ENCODE peak calls at places on chromosomes 4 and X, in six cellular contexts. Y is sigmoid colon, H is neural progenitor cell, U is adipocyte, A is IMR-90, D is GM23338. L is an unnamed sample.
A peak's percentile ranks its signal among the peaks of the same experiment; 100 is the strongest.

GRCh38 chrX:109626637-109627036 is 1.7 kb upstream of the KCNE5 start:
- DNase-seq in Y (no peak), H (no peak), D (no peak), U (no peak), A (no peak), L (no peak)

GRCh38 chr4:140158234-140159030 is 4.4 kb upstream of the MAML3 start:
- DNase-seq in Y (no peak), U (peak; percentile 51), H (no peak), D (no peak), A (peak; percentile 37), L (no peak)

GRCh38 chr4:164239976-164240375 is 514.0 kb upstream of the SMIM31 start:
- DNase-seq in U (no peak), D (no peak), H (no peak), A (no peak), Y (no peak), L (no peak)

GRCh38 chr4:134935320-134935719 is 733.7 kb upstream of the PABPC4L start:
- DNase-seq in Y (no peak), H (peak; percentile 46), U (peak; percentile 36), A (no peak), D (peak; percentile 68), L (no peak)

GRCh38 chr4:36243355-36244256 is 708 bp downstream of the ARAP2 start:
- DNase-seq in A (peak; percentile 1), D (peak; percentile 37), H (no peak), Y (peak; percentile 74), U (peak; percentile 10), L (no peak)

GRCh38 chr4:150253965-150254364 is 175.7 kb downstream of the DCLK2 start:
- DNase-seq in H (no peak), Y (no peak), U (no peak), D (no peak), A (no peak), L (peak; percentile 58)

GRCh38 chr4:30720656-30721352 is 635 bp downstream of the PCDH7 start:
- DNase-seq in U (peak; percentile 75), H (peak; percentile 66), D (peak; percentile 64), Y (peak; percentile 73), A (peak; percentile 61), L (peak; percentile 70)

GRCh38 chr4:169611157-169611556 is 1.2 kb downstream of the NEK1 start:
- DNase-seq in D (no peak), A (no peak), U (peak; percentile 32), Y (no peak), H (no peak), L (no peak)

GRCh38 chr4:77044458-77045124 is 31.2 kb downstream of the CCNI start:
- DNase-seq in D (peak; percentile 78), Y (no peak), A (peak; percentile 80), U (peak; percentile 80), H (peak; percentile 28), L (no peak)

GRCh38 chr4:137819964-137820383 is 287.7 kb upstream of the PCDH18 start:
- DNase-seq in D (peak; percentile 81), U (peak; percentile 70), A (peak; percentile 65), Y (no peak), H (peak; percentile 72), L (no peak)

GRCh38 chr4:187501731-187502130 is 493.8 kb upstream of the ZFP42 start:
- DNase-seq in D (no peak), A (no peak), Y (no peak), H (no peak), U (no peak), L (no peak)

GRCh38 chr4:187499961-187500360 is 495.6 kb upstream of the ZFP42 start:
- DNase-seq in H (no peak), D (no peak), A (no peak), U (no peak), Y (no peak), L (no peak)

GRCh38 chr4:187504974-187505797 is 490.4 kb upstream of the ZFP42 start:
- DNase-seq in Y (no peak), A (no peak), U (no peak), H (peak; percentile 50), D (peak; percentile 32), L (no peak)
- H3K4me3 ChIP-seq in Y (no peak overlapping the region), A (no peak overlapping the region), U (no peak overlapping the region), H (peak overlapping the region; percentile 48), D (peak overlapping the region; percentile 48), L (no peak overlapping the region)

DNA sequence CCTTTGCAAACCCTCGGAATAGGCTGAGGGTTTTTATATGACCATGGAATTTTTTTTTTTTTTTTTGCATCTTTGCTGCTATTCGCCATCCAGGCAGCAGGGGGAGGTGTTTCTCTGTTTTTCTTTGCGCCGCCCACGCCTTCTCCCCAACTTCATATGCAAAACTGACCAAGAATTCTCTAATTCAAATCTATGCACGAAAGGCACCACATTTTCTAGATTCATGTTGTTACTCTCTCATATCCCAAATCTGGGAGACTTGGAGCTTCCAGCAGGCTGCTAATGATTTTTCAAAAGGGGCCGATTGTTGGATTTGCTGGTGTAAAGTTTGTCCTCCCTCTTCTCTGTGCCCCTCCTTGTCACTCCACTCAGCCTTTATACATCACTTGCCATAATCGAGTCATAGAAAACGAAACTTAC is 29.1 kb upstream of the BOD1L1 start:
- DNase-seq in D (peak; percentile 63), Y (peak; percentile 66), A (peak; percentile 74), U (peak; percentile 88), H (peak; percentile 40), L (no peak)
- H3K4me1 ChIP-seq in D (peaks cover 18% of the 10 kb centered on the region), Y (no peaks in the 10 kb centered on the region), A (peaks cover 2% of the 10 kb centered on the region), U (peaks cover 15% of the 10 kb centered on the region), H (no peaks in the 10 kb centered on the region), L (no peaks in the 10 kb centered on the region)

DNA sequence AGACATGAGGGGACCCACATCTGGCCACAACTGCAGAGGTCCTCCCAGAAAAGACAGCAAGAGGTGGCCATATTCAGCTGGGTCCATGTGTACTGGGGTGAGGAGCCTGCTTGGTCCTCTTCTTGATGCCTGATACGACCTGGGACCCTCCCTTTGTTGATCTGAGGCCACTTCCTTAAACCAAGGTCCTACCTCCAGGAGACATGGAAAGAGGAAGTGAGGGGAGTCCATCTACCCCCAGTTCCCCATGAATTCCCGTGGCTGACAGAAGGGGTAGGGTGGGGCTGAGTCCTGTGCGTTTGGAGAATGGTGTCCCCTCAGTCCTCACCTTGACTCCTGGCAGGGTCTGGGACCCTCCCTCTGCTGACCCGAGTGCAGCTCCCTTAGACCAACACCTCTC is 2.1 kb downstream of the MAGEA10 start:
- DNase-seq in U (no peak), Y (no peak), D (no peak), H (no peak), A (no peak), L (no peak)
- H3K4me3 ChIP-seq in U (no peak overlapping the region), Y (no peak overlapping the region), D (no peak overlapping the region), H (no peak overlapping the region), A (no peak overlapping the region), L (no peak overlapping the region)

GRCh38 chr4:38135201-38135600 is 175.0 kb downstream of the PTTG2 start:
- DNase-seq in U (no peak), D (no peak), A (no peak), Y (no peak), H (no peak), L (no peak)
- H3K4me1 ChIP-seq in U (peaks cover 17% of the 10 kb centered on the region), D (peaks cover 18% of the 10 kb centered on the region), A (peaks cover 7% of the 10 kb centered on the region), Y (no peaks in the 10 kb centered on the region), H (peaks cover 31% of the 10 kb centered on the region), L (peaks cover 11% of the 10 kb centered on the region)

GRCh38 chr4:108159845-108160244 is 8.9 kb downstream of the LEF1 start:
- DNase-seq in Y (no peak), D (no peak), U (no peak), H (no peak), A (no peak), L (no peak)
- H3K4me3 ChIP-seq in Y (no peak overlapping the region), D (no peak overlapping the region), U (no peak overlapping the region), H (no peak overlapping the region), A (no peak overlapping the region), L (no peak overlapping the region)

GRCh38 chrX:12076046-12076445 is 62.2 kb upstream of the FRMPD4 start:
- DNase-seq in D (peak; percentile 2), A (peak; percentile 18), H (no peak), Y (no peak), U (no peak), L (no peak)
- H3K4me1 ChIP-seq in D (peaks cover 5% of the 10 kb centered on the region), A (no peaks in the 10 kb centered on the region), H (no peaks in the 10 kb centered on the region), Y (no peaks in the 10 kb centered on the region), U (no peaks in the 10 kb centered on the region), L (no peaks in the 10 kb centered on the region)

DNA sequence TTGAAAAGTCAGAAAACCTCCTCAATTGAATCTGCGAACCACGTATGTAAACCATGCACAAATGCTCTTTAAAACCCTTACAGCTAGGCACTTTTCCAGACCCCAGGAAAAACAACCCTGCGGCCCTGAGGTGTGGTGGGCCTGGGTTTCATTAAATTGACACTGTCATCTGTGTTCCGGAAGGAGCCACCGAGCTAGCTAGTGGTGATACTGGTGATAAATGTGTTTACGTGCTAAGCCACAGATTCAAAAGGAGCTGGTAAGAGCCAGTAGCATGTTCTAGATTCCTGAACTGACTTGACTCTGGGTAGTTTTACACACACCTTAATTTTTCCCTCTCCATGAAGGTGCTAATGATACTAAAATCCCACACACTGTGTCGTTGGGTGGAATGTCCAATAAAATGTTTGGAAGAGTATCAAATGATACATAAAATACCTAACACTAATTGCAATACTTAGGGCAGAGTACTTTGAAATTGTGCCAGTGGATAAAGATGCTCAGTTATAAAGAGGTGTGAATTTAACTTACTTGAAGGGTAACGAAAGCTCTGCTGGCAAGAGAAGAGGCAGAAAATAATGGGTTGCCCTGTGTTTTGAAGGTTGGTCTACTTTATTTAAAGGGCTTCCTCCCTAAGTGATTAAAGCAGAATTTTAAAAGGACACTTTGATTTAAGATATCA is 8.5 kb downstream of the SMS start:
- DNase-seq in H (no peak), D (no peak), A (no peak), U (no peak), Y (no peak), L (no peak)
- H3K4me3 ChIP-seq in H (no peak overlapping the region), D (no peak overlapping the region), A (no peak overlapping the region), U (no peak overlapping the region), Y (no peak overlapping the region), L (no peak overlapping the region)

GRCh38 chr4:15010038-15010585 is 7.8 kb downstream of the CPEB2 start:
- DNase-seq in U (no peak), A (no peak), H (peak; percentile 4), Y (no peak), D (peak; percentile 29), L (no peak)

GRCh38 chr4:15007201-15007600 is 4.9 kb downstream of the CPEB2 start:
- DNase-seq in D (peak; percentile 41), Y (no peak), U (no peak), H (no peak), A (no peak), L (no peak)

GRCh38 chr4:15013585-15013984 is 11.3 kb downstream of the CPEB2 start:
- DNase-seq in U (peak; percentile 36), Y (no peak), H (no peak), A (no peak), D (no peak), L (no peak)

GRCh38 chr4:15012017-15012788 is 9.9 kb downstream of the CPEB2 start:
- DNase-seq in D (no peak), A (no peak), H (no peak), U (no peak), Y (no peak), L (no peak)

DNA sequence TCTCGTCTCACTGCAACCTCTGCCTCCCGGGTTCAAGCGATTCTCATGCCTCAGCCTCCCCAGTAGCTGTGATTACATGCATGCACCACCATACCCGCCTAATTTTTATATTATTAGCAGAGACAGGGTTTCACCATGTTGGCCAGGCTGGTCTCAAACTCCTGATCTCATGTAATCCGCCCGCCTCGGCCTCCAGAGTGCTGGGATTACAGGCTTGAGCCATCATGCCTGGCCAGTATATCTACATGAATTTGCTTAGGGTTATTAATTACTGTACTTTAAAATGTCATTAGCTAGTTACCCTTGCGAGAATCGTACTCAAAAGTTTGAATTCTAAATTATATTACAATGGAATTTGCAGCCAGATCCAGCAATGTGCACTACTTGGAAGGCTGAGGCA is 8.9 kb downstream of the CPEB2 start:
- DNase-seq in H (no peak), A (no peak), D (no peak), Y (no peak), U (no peak), L (no peak)
- H3K4me1 ChIP-seq in H (peaks cover 10% of the 10 kb centered on the region), A (peaks cover 2% of the 10 kb centered on the region), D (peaks cover 51% of the 10 kb centered on the region), Y (no peaks in the 10 kb centered on the region), U (peaks cover 49% of the 10 kb centered on the region), L (no peaks in the 10 kb centered on the region)

L was measured in ascending aorta.